ENCODE peak calls at places on chromosomes 16 and 17, in four cellular contexts. One of them, this sample, is unnamed. For H3K4me1, the result is how much of the 10 kb centered on the place peaks cover.

GRCh38 chr16:1469693-1470201 is 5.1 kb downstream of the CLCN7 start:
- DNase-seq in GM23248: peak
- DNase-seq in HCT116: no peak
- DNase-seq in GM23338: no peak
- DNase-seq in this sample: no peak

GRCh38 chr17:58352018-58352842 is at the start of gene SUPT4H1:
- DNase-seq in GM23338: peak
- DNase-seq in HCT116: peak
- DNase-seq in GM23248: peak
- DNase-seq in this sample: peak

GRCh38 chr16:79600636-79601091 is at the start of gene MAF:
- DNase-seq in HCT116: no peak
- DNase-seq in GM23248: peak
- DNase-seq in GM23338: peak
- DNase-seq in this sample: peak

GRCh38 chr16:86882586-86883280 is 304.4 kb downstream of the FOXL1 start:
- DNase-seq in GM23338: no peak
- DNase-seq in GM23248: peak
- DNase-seq in HCT116: no peak
- DNase-seq in this sample: peak

GRCh38 chr17:82874011-82874835 is 34.4 kb upstream of the ZNF750 start:
- DNase-seq in HCT116: no peak
- DNase-seq in GM23338: no peak
- DNase-seq in GM23248: no peak
- DNase-seq in this sample: no peak

GRCh38 chr16:85207357-85207921 is 95.2 kb upstream of the CIBAR2 start:
- DNase-seq in GM23338: no peak
- DNase-seq in HCT116: no peak
- DNase-seq in GM23248: no peak
- DNase-seq in this sample: no peak

GRCh38 chr17:28110184-28110583 is 67.7 kb downstream of the NLK start:
- DNase-seq in GM23338: no peak
- DNase-seq in HCT116: no peak
- DNase-seq in GM23248: no peak
- DNase-seq in this sample: no peak

GRCh38 chr16:13397126-13397525 is 495.7 kb downstream of the SHISA9 start:
- DNase-seq in HCT116: no peak
- DNase-seq in GM23248: no peak
- DNase-seq in GM23338: peak
- DNase-seq in this sample: no peak

GRCh38 chr17:7262192-7263070 is at the start of gene CLDN7:
- DNase-seq in HCT116: peak
- DNase-seq in GM23248: no peak
- DNase-seq in GM23338: peak
- DNase-seq in this sample: peak

GRCh38 chr17:1328437-1328836 is 49.0 kb downstream of the TRARG1 start:
- DNase-seq in GM23248: no peak
- DNase-seq in GM23338: no peak
- DNase-seq in HCT116: no peak
- DNase-seq in this sample: no peak

GRCh38 chr17:45432405-45433113 is at the start of gene ARHGAP27:
- DNase-seq in GM23248: peak
- DNase-seq in GM23338: peak
- DNase-seq in HCT116: no peak
- DNase-seq in this sample: peak

GRCh38 chr17:79011451-79012147 is 2.0 kb upstream of the CANT1 start:
- DNase-seq in GM23248: peak
- DNase-seq in HCT116: peak
- DNase-seq in GM23338: no peak
- DNase-seq in this sample: no peak

GRCh38 chr17:15392326-15392739 is 50.9 kb upstream of the TEKT3 start:
- DNase-seq in GM23248: peak
- DNase-seq in HCT116: no peak
- DNase-seq in GM23338: no peak
- DNase-seq in this sample: no peak

GRCh38 chr17:38761612-38762011 is 9.1 kb downstream of the PSMB3 start:
- DNase-seq in HCT116: peak
- DNase-seq in GM23248: peak
- DNase-seq in GM23338: peak
- DNase-seq in this sample: peak

GRCh38 chr16:84356591-84357116 is 11.7 kb upstream of the ATP2C2 start:
- DNase-seq in HCT116: no peak
- DNase-seq in GM23338: no peak
- DNase-seq in GM23248: peak
- DNase-seq in this sample: no peak

GRCh38 chr16:72324578-72324977 is 152.6 kb upstream of the PMFBP1 start:
- DNase-seq in GM23338: no peak
- DNase-seq in HCT116: no peak
- DNase-seq in GM23248: no peak
- DNase-seq in this sample: no peak

GRCh38 chr17:42760652-42761581 is at the start of gene RAMP2:
- DNase-seq in HCT116: no peak
- DNase-seq in GM23248: peak
- DNase-seq in GM23338: peak
- DNase-seq in this sample: peak

GRCh38 chr17:1714488-1714979 is 4.4 kb upstream of the TLCD2 start:
- DNase-seq in GM23248: peak
- DNase-seq in GM23338: peak
- DNase-seq in HCT116: peak
- DNase-seq in this sample: peak

GRCh38 chr16:11389631-11390565 is 44.6 kb downstream of the RMI2 start:
- DNase-seq in GM23248: no peak
- DNase-seq in HCT116: no peak
- DNase-seq in GM23338: no peak
- DNase-seq in this sample: peak

GRCh38 chr16:71320021-71320420 is 30.8 kb upstream of the CMTR2 start:
- DNase-seq in HCT116: no peak
- DNase-seq in GM23248: no peak
- DNase-seq in GM23338: no peak
- DNase-seq in this sample: no peak

GRCh38 chr16:51538707-51539604 is 387.9 kb upstream of the SALL1 start:
- DNase-seq in HCT116: no peak
- DNase-seq in GM23248: peak
- DNase-seq in GM23338: no peak
- DNase-seq in this sample: peak

GRCh38 chr16:67430504-67431076 is 331 bp upstream of the HSD11B2 start:
- DNase-seq in HCT116: no peak
- DNase-seq in GM23338: peak
- DNase-seq in GM23248: peak
- DNase-seq in this sample: peak

DNA sequence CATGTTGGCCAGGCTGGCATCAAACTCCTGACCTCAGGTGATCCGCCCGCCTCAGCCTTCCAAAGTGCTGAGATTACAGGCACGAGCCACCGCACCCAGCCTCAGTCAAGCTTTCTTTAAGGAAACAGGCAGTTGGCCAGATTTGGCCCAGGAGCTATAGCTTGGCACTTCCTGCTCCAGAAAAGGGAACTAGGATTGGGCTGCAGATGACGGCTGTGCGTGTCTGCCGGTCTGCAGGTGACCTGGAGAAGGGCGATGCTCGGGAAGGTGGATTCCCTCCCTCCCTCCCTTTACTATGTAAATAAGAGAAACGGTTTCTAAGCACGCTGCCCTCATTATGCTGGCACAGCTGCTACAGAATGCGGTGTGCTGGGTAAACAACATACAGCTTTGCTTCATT is 215.9 kb downstream of the RPTOR start:
- DNase-seq in HCT116: no peak
- DNase-seq in GM23248: no peak
- DNase-seq in GM23338: no peak
- DNase-seq in this sample: no peak
- TF ChIP-seq EZH2phosphoT487 in HCT116: no peak
- TF ChIP-seq EZH2phosphoT487 in GM23248: no peak
- TF ChIP-seq EZH2phosphoT487 in GM23338: no peak
- TF ChIP-seq EZH2phosphoT487 in this sample: no peak

GRCh38 chr17:77361986-77362620 is 221.3 kb downstream of the SEC14L1 start:
- DNase-seq in GM23338: no peak
- DNase-seq in GM23248: no peak
- DNase-seq in HCT116: no peak
- DNase-seq in this sample: no peak
- H3K4me1 ChIP-seq in GM23338: under half
- H3K4me1 ChIP-seq in GM23248: under half
- H3K4me1 ChIP-seq in HCT116: under half
- H3K4me1 ChIP-seq in this sample: under half

GRCh38 chr16:78325532-78325931 is 226.1 kb downstream of the WWOX start:
- DNase-seq in GM23338: no peak
- DNase-seq in GM23248: no peak
- DNase-seq in HCT116: no peak
- DNase-seq in this sample: no peak

GRCh38 chr16:78321611-78322010 is 222.2 kb downstream of the WWOX start:
- DNase-seq in GM23248: no peak
- DNase-seq in HCT116: no peak
- DNase-seq in GM23338: peak
- DNase-seq in this sample: no peak

GRCh38 chr16:78323315-78323714 is 223.9 kb downstream of the WWOX start:
- DNase-seq in HCT116: no peak
- DNase-seq in GM23248: no peak
- DNase-seq in GM23338: no peak
- DNase-seq in this sample: no peak

DNA sequence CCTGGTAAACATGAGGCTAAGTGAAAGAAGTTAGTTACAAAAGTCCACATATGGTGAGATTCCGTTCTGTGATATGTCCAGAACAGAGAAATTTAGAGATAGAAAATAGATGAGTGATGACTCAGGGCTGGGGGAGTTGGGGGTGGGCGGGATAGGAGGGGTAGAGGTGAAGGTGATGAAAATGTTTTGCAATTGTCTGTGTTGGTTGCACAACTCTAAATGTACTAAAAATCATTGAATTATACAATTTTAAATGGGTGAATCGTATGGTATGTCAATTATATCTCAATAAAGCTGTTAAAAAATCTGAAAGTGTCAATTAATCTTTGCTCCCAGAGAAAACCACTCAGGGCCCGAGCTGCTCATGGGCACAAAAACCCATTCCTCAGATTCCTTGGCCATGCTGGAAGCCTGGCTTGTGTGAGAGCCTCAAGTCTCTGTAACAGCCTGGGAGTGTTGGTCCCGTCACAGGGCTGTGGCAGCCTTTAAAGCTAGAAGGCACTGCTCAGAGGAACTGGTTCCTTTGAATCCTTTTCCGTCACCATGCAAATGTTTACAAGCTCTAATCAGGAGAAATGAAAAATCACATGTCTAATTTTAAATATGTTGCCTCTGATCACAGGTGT is 225.3 kb downstream of the WWOX start:
- DNase-seq in GM23248: no peak
- DNase-seq in HCT116: no peak
- DNase-seq in GM23338: peak
- DNase-seq in this sample: no peak
- TF ChIP-seq EZH2phosphoT487 in GM23248: no peak
- TF ChIP-seq EZH2phosphoT487 in HCT116: no peak
- TF ChIP-seq EZH2phosphoT487 in GM23338: no peak
- TF ChIP-seq EZH2phosphoT487 in this sample: no peak

GRCh38 chr17:60165976-60166375 is 16.2 kb downstream of the CA4 start:
- DNase-seq in HCT116: no peak
- DNase-seq in GM23338: no peak
- DNase-seq in GM23248: no peak
- DNase-seq in this sample: peak
- H3K4me1 ChIP-seq in HCT116: under half
- H3K4me1 ChIP-seq in GM23338: under half
- H3K4me1 ChIP-seq in GM23248: under half
- H3K4me1 ChIP-seq in this sample: under half

GRCh38 chr17:73710095-73710592 is 65.9 kb upstream of the SDK2 start:
- DNase-seq in GM23338: peak
- DNase-seq in GM23248: peak
- DNase-seq in HCT116: peak
- DNase-seq in this sample: peak
- TF ChIP-seq EZH2phosphoT487 in GM23338: no peak
- TF ChIP-seq EZH2phosphoT487 in GM23248: no peak
- TF ChIP-seq EZH2phosphoT487 in HCT116: no peak
- TF ChIP-seq EZH2phosphoT487 in this sample: no peak

DNA sequence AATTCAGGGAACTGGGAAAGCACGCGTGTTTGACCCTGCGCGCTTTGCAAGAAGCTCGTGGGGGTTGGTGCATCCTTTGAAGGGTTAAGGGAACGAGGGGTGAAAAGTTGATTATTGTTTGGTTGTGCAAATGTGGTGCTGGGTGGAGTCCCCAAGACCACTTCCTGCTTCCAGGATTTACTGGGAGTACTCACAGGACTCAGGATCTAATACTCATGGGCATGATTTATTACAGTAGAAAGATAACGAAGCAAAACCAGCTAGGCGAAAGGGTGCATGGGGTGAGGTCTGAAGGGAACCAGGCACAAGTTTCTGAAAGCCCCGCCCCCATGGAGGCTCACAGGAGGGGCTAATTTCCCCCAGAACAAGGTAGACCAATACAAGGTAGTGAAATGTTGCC is 58.7 kb downstream of the RPTOR start:
- DNase-seq in GM23248: no peak
- DNase-seq in HCT116: no peak
- DNase-seq in GM23338: no peak
- DNase-seq in this sample: no peak
- H3K4me1 ChIP-seq in GM23248: under half
- H3K4me1 ChIP-seq in HCT116: under half
- H3K4me1 ChIP-seq in GM23338: under half
- H3K4me1 ChIP-seq in this sample: under half

GRCh38 chr17:2909853-2910234 is 113.6 kb downstream of the RAP1GAP2 start:
- DNase-seq in GM23338: no peak
- DNase-seq in HCT116: no peak
- DNase-seq in GM23248: no peak
- DNase-seq in this sample: no peak
- TF ChIP-seq EZH2phosphoT487 in GM23338: no peak
- TF ChIP-seq EZH2phosphoT487 in HCT116: no peak
- TF ChIP-seq EZH2phosphoT487 in GM23248: no peak
- TF ChIP-seq EZH2phosphoT487 in this sample: no peak

GRCh38 chr16:53465606-53466290 is 31.5 kb downstream of the RBL2 start:
- DNase-seq in GM23248: peak
- DNase-seq in GM23338: no peak
- DNase-seq in HCT116: peak
- DNase-seq in this sample: peak
- H3K4me1 ChIP-seq in GM23248: under half
- H3K4me1 ChIP-seq in GM23338: under half
- H3K4me1 ChIP-seq in HCT116: under half
- H3K4me1 ChIP-seq in this sample: under half

GRCh38 chr17:13272296-13272695 is 254.5 kb upstream of the ELAC2 start:
- DNase-seq in HCT116: no peak
- DNase-seq in GM23338: no peak
- DNase-seq in GM23248: peak
- DNase-seq in this sample: no peak
- TF ChIP-seq EZH2phosphoT487 in HCT116: no peak
- TF ChIP-seq EZH2phosphoT487 in GM23338: no peak
- TF ChIP-seq EZH2phosphoT487 in GM23248: no peak
- TF ChIP-seq EZH2phosphoT487 in this sample: no peak

This sample was measured in hepatocyte.